ENCODE peak calls at places on chromosomes 13 and 19, in seven cellular contexts. P, G, A, O, J, S and U are unnamed samples. For H3K27me3, the result is how much of the 10 kb centered on the place peaks cover.

GRCh38 chr19:50481351-50482149 is 4.9 kb upstream of the GARIN5A start:
- DNase-seq in P (no peak), G (no peak), A (no peak), O (no peak), J (no peak), S (no peak), U (no peak)

GRCh38 chr13:24925318-24926231 is 161.6 kb downstream of the RNF17 start:
- DNase-seq in P (no peak), G (no peak), A (no peak), O (peak), J (no peak), S (no peak), U (no peak)

GRCh38 chr13:27079421-27079958 is 92.1 kb downstream of the USP12 start:
- DNase-seq in P (no peak), G (peak), A (peak), O (peak), J (no peak), S (no peak), U (no peak)

GRCh38 chr13:93797463-93797862 is 570.9 kb downstream of the GPC6 start:
- DNase-seq in P (no peak), G (no peak), A (no peak), O (no peak), J (no peak), S (no peak), U (no peak)

GRCh38 chr19:30679286-30679685 is 307.1 kb downstream of the ZNF536 start:
- DNase-seq in P (no peak), G (no peak), A (no peak), O (peak), J (no peak), S (no peak), U (no peak)

GRCh38 chr13:79483302-79483701 is 2.3 kb downstream of the NDFIP2 start:
- DNase-seq in P (no peak), G (peak), A (peak), O (no peak), J (no peak), S (no peak), U (no peak)

GRCh38 chr19:16040642-16041041 is 35.7 kb upstream of the TPM4 start:
- DNase-seq in P (no peak), G (peak), A (no peak), O (no peak), J (no peak), S (no peak), U (no peak)

GRCh38 chr19:10505583-10506229 is 2.5 kb upstream of the KEAP1 start:
- DNase-seq in P (peak), G (peak), A (peak), O (peak), J (peak), S (peak), U (peak)

GRCh38 chr13:27034678-27035111 is 136.9 kb downstream of the USP12 start:
- DNase-seq in P (no peak), G (peak), A (no peak), O (no peak), J (no peak), S (no peak), U (no peak)

GRCh38 chr19:18507727-18508440 is 14.0 kb downstream of the ELL start:
- DNase-seq in P (peak), G (no peak), A (no peak), O (no peak), J (no peak), S (no peak), U (no peak)

GRCh38 chr19:50384685-50385535 is 763 bp downstream of the POLD1 start:
- DNase-seq in P (no peak), G (peak), A (peak), O (no peak), J (peak), S (no peak), U (peak)

GRCh38 chr13:99979453-99980200 is 2.0 kb upstream of the ZIC2 start:
- DNase-seq in P (no peak), G (peak), A (no peak), O (no peak), J (no peak), S (no peak), U (peak)

GRCh38 chr13:98656223-98656622 is 79.3 kb upstream of the STK24 start:
- DNase-seq in P (no peak), G (no peak), A (no peak), O (no peak), J (no peak), S (peak), U (no peak)

GRCh38 chr13:37868691-37869505 is 674 bp downstream of the TRPC4 start:
- DNase-seq in P (no peak), G (peak), A (no peak), O (no peak), J (peak), S (no peak), U (peak)

GRCh38 chr19:375395-376110 is 31.0 kb upstream of the MIER2 start:
- DNase-seq in P (no peak), G (no peak), A (no peak), O (no peak), J (no peak), S (no peak), U (no peak)
- H3K27me3 ChIP-seq in P (half or more), G (half or more), A (under half), O (under half), J (under half), S (under half), U (under half)

DNA sequence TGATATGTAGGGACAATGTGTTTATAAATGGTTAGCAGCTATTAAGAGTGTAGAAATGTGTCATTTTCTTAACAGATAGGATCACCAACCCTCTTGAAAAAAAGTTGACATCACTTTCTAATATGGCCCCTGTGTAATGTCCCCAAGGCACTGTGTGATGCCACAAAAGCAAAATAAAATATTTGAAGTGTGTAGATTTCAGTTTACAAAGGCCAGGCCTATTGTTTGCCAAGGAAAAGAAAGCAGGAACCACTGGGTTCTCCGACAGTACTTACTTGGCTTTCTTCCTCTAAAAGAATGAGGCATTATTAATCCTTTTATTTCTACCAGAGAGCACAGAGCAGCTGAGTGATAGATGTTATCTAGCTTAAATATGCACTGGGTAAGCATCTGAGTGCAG is 10.5 kb upstream of the GJA3 start:
- DNase-seq in P (no peak), G (no peak), A (no peak), O (no peak), J (no peak), S (no peak), U (no peak)
- H3K27me3 ChIP-seq in P (half or more), G (under half), A (under half), O (under half), J (under half), S (under half), U (under half)

DNA sequence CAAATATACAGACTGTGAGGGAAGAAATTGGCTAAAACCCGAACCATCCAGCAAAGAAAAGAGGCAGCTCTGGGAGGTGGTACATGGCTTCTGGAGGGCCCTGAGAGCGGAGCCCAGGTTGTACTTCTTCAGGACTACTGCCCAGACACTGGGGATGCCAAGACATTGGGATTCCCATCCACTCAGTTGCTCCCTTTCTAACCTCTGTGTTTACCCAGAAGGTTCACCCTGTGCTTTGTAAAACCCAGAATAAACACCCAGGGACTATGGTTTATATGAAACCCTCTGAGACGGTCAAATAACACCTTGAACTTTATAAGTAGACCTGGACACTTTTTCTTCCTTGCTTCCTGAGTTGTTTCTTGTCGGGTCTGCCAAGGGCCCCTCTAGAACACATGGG is 9.7 kb downstream of the MEIOSIN start:
- DNase-seq in P (no peak), G (no peak), A (no peak), O (no peak), J (no peak), S (no peak), U (no peak)
- H3K27me3 ChIP-seq in P (under half), G (under half), A (under half), O (under half), J (under half), S (under half), U (under half)

DNA sequence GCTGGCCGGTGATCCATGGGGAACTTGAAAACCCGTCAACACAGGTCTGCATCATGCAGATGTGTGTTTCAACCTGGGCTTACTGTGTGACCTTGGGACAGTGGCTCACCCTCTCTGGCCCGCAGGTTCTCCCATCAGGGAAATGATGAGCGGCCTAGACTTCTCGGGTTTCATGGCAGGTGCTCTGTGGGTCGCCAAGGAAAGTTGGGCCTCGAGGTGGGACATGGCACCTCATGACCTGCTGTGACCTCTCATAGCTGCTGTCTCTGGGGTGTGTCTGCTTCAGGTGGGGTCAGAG is 50.8 kb upstream of the NFIC start:
- DNase-seq in P (no peak), G (no peak), A (no peak), O (no peak), J (no peak), S (no peak), U (no peak)
- H3K27me3 ChIP-seq in P (half or more), G (under half), A (under half), O (under half), J (under half), S (under half), U (under half)

GRCh38 chr19:8332976-8333770 is 9.9 kb downstream of the KANK3 start:
- DNase-seq in P (peak), G (peak), A (no peak), O (no peak), J (no peak), S (no peak), U (no peak)
- H3K27me3 ChIP-seq in P (under half), G (under half), A (under half), O (under half), J (half or more), S (under half), U (under half)